ENCODE peak calls at places on chromosomes 13 and 19, in five cellular contexts. B is fibroblast of lung, R is PC-3, F is A673, V is pancreas. Z is an unnamed sample.
A peak's percentile ranks its signal among the peaks of the same experiment; 100 is the strongest.

GRCh38 chr13:33450956-33451709 is 165.6 kb upstream of the STARD13 start:
- DNase-seq in B (no peak), R (peak; percentile 10), F (no peak), V (no peak), Z (no peak)

GRCh38 chr13:95535243-95535642 is 17.3 kb upstream of the CLDN10 start:
- DNase-seq in B (peak; percentile 92), R (peak; percentile 94), F (no peak), V (no peak), Z (no peak)

GRCh38 chr19:56476671-56477428 is at the start of gene ZNF667:
- DNase-seq in B (peak; percentile 71), R (peak; percentile 46), F (peak; percentile 11), V (no peak), Z (no peak)

GRCh38 chr13:63285426-63285825 is 1869.8 kb upstream of the PCDH20 start:
- DNase-seq in B (no peak), R (no peak), F (no peak), V (no peak), Z (no peak)

GRCh38 chr19:53644061-53644816 is 12.4 kb downstream of the DPRX start:
- DNase-seq in B (no peak), R (no peak), F (no peak), V (no peak), Z (no peak)

GRCh38 chr19:17784201-17785008 is 10.5 kb upstream of the B3GNT3 start:
- DNase-seq in B (peak; percentile 28), R (peak; percentile 71), F (peak; percentile 87), V (peak; percentile 63), Z (no peak)

GRCh38 chr19:13861392-13861713 is 15.6 kb upstream of the NANOS3 start:
- DNase-seq in B (no peak), R (no peak), F (peak; percentile 67), V (no peak), Z (no peak)

GRCh38 chr19:6740589-6741348 is 1.3 kb downstream of the TRIP10 start:
- DNase-seq in B (peak; percentile 35), R (peak; percentile 55), F (no peak), V (peak; percentile 74), Z (peak; percentile 84)

GRCh38 chr19:4633140-4633967 is 6.0 kb upstream of the TNFAIP8L1 start:
- DNase-seq in B (peak; percentile 78), R (peak; percentile 81), F (peak; percentile 53), V (peak; percentile 68), Z (no peak)

GRCh38 chr13:77563110-77563509 is 27.6 kb downstream of the SCEL start:
- DNase-seq in B (peak; percentile 41), R (peak; percentile 54), F (peak; percentile 48), V (no peak), Z (no peak)

GRCh38 chr19:19471682-19472081 is 43.7 kb downstream of the TSSK6 start:
- DNase-seq in B (no peak), R (no peak), F (no peak), V (no peak), Z (no peak)

GRCh38 chr19:54312436-54313362 is at the start of gene LILRA5:
- DNase-seq in B (no peak), R (no peak), F (no peak), V (no peak), Z (peak; percentile 71)

GRCh38 chr19:7982103-7982502 is 23.3 kb downstream of the ELAVL1 start:
- DNase-seq in B (no peak), R (no peak), F (no peak), V (no peak), Z (no peak)

GRCh38 chr13:23667750-23668149 is 97.5 kb downstream of the TNFRSF19 start:
- DNase-seq in B (no peak), R (no peak), F (no peak), V (no peak), Z (no peak)

GRCh38 chr19:39341122-39341719 is 1.0 kb upstream of the SAMD4B start:
- DNase-seq in B (peak; percentile 34), R (peak; percentile 9), F (no peak), V (peak; percentile 49), Z (peak; percentile 81)

GRCh38 chr13:110010433-110011135 is 224.2 kb upstream of the IRS2 start:
- DNase-seq in B (peak; percentile 81), R (no peak), F (no peak), V (no peak), Z (no peak)

GRCh38 chr19:16462757-16463250 is 9.0 kb downstream of the EPS15L1 start:
- DNase-seq in B (peak; percentile 34), R (peak; percentile 86), F (no peak), V (no peak), Z (no peak)
- H3K27ac ChIP-seq in B (no peak overlapping the region), R (peak overlapping the region; percentile 64), F (no peak overlapping the region), V (no peak overlapping the region), Z (no peak overlapping the region)

DNA sequence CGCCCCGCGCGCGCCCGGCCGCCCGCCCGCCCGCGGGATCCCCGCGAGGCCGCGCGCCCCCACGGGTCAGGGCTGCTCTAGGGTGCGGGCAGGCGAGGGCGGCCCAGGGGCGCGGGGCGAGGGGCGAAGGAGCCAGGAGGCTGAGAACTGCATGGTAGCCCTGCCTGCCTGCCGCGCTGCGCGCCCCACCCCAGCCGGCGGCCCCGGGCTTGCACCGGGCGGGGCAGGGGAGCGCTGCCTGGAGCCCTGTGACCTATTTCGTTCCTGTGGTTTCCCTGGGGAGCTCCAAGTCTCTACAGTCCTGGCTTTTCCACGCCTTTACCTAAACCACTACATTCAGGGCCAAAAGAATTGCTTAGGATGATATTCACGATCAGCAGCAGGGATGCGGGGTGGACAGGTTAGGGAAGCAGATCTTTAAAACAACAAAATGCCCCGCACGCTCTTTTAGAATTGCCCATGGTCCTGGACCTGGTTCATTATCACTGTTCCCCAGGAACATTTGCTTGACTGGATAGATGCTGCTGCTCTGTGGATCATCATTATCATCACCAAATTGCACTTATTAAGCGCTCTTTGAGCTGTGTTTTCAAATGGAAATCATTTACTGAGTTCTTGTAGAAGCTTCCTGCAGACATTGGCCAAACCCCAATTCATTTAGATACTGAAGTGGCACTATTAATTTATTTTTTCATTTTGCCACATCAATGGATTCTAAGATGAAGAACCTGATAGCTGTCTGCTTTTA is 423 bp upstream of the GPR12 start:
- DNase-seq in B (peak; percentile 2), R (no peak), F (no peak), V (no peak), Z (no peak)
- H3K27ac ChIP-seq in B (no peak overlapping the region), R (no peak overlapping the region), F (no peak overlapping the region), V (no peak overlapping the region), Z (no peak overlapping the region)

GRCh38 chr13:40591091-40591490 is 75.3 kb downstream of the FOXO1 start:
- DNase-seq in B (no peak), R (no peak), F (no peak), V (no peak), Z (no peak)

GRCh38 chr13:40595693-40596092 is 70.7 kb downstream of the FOXO1 start:
- DNase-seq in B (peak; percentile 21), R (peak; percentile 4), F (no peak), V (no peak), Z (no peak)

GRCh38 chr13:40590112-40590862 is 76.2 kb downstream of the FOXO1 start:
- DNase-seq in B (no peak), R (no peak), F (no peak), V (no peak), Z (no peak)

GRCh38 chr13:40589285-40590109 is 76.9 kb downstream of the FOXO1 start:
- DNase-seq in B (peak; percentile 77), R (peak; percentile 53), F (peak; percentile 49), V (no peak), Z (no peak)

DNA sequence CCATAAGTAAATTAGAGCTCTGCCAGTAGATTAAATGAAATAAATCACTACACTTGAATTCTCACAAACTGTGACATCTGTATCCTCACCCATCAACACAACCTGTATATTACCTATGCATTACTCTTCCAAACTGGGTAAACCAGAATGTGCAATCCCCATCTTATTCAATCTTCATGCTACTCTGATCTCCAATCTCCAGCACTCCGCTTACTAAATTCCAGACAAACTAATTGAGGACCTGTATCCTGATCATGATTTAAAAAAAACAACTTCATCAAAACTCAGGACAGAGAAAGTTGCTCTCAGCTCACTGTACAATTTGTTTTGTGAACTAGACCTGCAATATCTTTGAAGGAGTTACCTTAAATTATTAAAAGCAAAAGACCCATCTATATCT is 74.4 kb downstream of the FOXO1 start:
- DNase-seq in B (no peak), R (no peak), F (no peak), V (no peak), Z (no peak)
- H3K27ac ChIP-seq in B (no peak overlapping the region), R (no peak overlapping the region), F (no peak overlapping the region), V (no peak overlapping the region), Z (no peak overlapping the region)

GRCh38 chr19:11261431-11261901 is 858 bp downstream of the DOCK6 start:
- DNase-seq in B (no peak), R (no peak), F (no peak), V (peak; percentile 47), Z (no peak)
- H3K27ac ChIP-seq in B (no peak overlapping the region), R (no peak overlapping the region), F (peak overlapping the region; percentile 63), V (peak overlapping the region; percentile 57), Z (peak overlapping the region; percentile 83)

GRCh38 chr19:34189199-34189916 is 17.1 kb downstream of the LSM14A start:
- DNase-seq in B (peak; percentile 13), R (no peak), F (no peak), V (no peak), Z (no peak)
- H3K27ac ChIP-seq in B (no peak overlapping the region), R (no peak overlapping the region), F (no peak overlapping the region), V (no peak overlapping the region), Z (no peak overlapping the region)

GRCh38 chr19:2038284-2039081 is 12.6 kb downstream of the MKNK2 start:
- DNase-seq in B (no peak), R (no peak), F (no peak), V (peak; percentile 50), Z (no peak)

GRCh38 chr19:2040647-2041435 is 10.2 kb downstream of the MKNK2 start:
- DNase-seq in B (no peak), R (no peak), F (no peak), V (peak; percentile 53), Z (no peak)

GRCh38 chr19:2037676-2038255 is 13.3 kb downstream of the MKNK2 start:
- DNase-seq in B (no peak), R (no peak), F (no peak), V (peak; percentile 54), Z (no peak)

GRCh38 chr19:2039959-2040646 is 10.9 kb downstream of the MKNK2 start:
- DNase-seq in B (no peak), R (no peak), F (no peak), V (peak; percentile 63), Z (no peak)

DNA sequence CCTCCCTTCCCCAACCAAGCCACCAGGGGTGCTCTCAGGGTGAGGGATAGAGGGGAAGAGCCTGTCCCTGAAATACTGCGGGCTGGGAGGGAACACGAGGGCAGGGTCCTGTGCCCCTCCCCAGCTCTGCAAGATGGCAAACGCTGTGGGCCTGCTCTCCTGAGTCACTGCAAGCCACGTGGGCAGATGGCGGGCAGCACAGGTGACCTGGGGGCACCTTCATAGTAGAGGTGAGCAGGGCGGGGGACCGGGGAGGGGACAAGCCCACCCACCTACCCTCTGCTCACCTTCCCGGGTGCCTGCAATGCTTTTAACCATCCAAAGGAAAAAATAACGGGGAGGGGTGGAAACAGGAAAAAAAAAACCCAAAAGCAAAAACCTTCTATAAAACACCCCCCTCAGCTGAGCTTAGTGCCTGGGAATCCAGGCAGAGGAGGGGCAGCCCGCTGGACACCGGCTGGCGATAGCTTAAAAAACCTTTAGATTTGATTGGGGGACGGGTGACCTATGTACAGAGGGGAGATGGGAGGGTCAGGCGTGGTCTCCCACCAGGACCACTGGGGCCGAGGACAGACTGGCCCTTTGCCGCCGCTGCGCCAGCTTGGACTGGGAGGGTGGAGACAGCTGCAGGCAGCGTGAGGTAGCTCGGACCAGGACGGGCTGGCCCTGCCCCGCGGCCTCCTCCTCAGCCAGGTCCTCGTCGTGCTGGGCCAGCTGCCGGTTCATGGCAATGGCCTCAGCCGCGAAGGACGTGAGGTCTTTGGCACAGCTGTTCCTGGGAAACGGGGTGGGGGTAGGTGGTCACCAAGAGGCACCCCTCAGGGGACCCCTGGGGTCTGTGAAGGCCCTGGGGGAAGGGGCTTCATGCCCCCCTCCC is 11.7 kb downstream of the MKNK2 start:
- DNase-seq in B (no peak), R (no peak), F (no peak), V (no peak), Z (no peak)
- H3K27ac ChIP-seq in B (no peak overlapping the region), R (no peak overlapping the region), F (peak overlapping the region; percentile 23), V (no peak overlapping the region), Z (peak overlapping the region; percentile 1)

GRCh38 chr19:10889880-10890279 is 18.5 kb downstream of the CARM1 start:
- DNase-seq in B (no peak), R (no peak), F (no peak), V (no peak), Z (no peak)
- H3K27ac ChIP-seq in B (no peak overlapping the region), R (no peak overlapping the region), F (no peak overlapping the region), V (no peak overlapping the region), Z (no peak overlapping the region)